ENCODE peak calls at places on chromosomes 2 and 18, in four cellular contexts. E, A, N and I are unnamed samples.

GRCh38 chr2:155368934-155369333 is 670.4 kb downstream of the KCNJ3 start:
- DNase-seq in E (no peak), A (no peak), N (no peak), I (no peak)

GRCh38 chr2:53632714-53633113 is 134.9 kb upstream of the CHAC2 start:
- DNase-seq in E (no peak), A (no peak), N (no peak), I (no peak)

GRCh38 chr2:175187378-175187777 is 5.9 kb upstream of the ATP5MC3 start:
- DNase-seq in E (no peak), A (no peak), N (no peak), I (no peak)

GRCh38 chr18:58091099-58091611 is 47.1 kb downstream of the NEDD4L start:
- DNase-seq in E (no peak), A (no peak), N (no peak), I (no peak)

GRCh38 chr2:40043191-40043590 is 264.1 kb upstream of the THUMPD2 start:
- DNase-seq in E (no peak), A (no peak), N (no peak), I (no peak)

GRCh38 chr2:239258248-239258647 is 142.6 kb downstream of the HDAC4 start:
- DNase-seq in E (no peak), A (no peak), N (no peak), I (no peak)

GRCh38 chr18:73647391-73647790 is 500.2 kb downstream of the FBXO15 start:
- DNase-seq in E (no peak), A (no peak), N (no peak), I (no peak)

GRCh38 chr2:231709981-231710750 is 1.8 kb downstream of the PTMA start:
- DNase-seq in E (peak), A (peak), N (peak), I (peak)

GRCh38 chr18:52136532-52136931 is 203.5 kb upstream of the DCC start:
- DNase-seq in E (no peak), A (no peak), N (no peak), I (no peak)

GRCh38 chr2:32430804-32431203 is 74.0 kb downstream of the BIRC6 start:
- DNase-seq in E (no peak), A (no peak), N (no peak), I (no peak)

GRCh38 chr2:144470819-144471218 is 49.1 kb downstream of the ZEB2 start:
- DNase-seq in E (no peak), A (no peak), N (no peak), I (no peak)

GRCh38 chr2:42663106-42663755 is 94.8 kb downstream of the MTA3 start:
- DNase-seq in E (peak), A (peak), N (peak), I (peak)

GRCh38 chr2:220678943-220679342 is 893.2 kb downstream of the EPHA4 start:
- DNase-seq in E (no peak), A (no peak), N (no peak), I (no peak)

GRCh38 chr18:5628512-5629255 is 84.9 kb upstream of the EPB41L3 start:
- DNase-seq in E (no peak), A (no peak), N (peak), I (peak)

GRCh38 chr2:8589721-8590120 is 92.1 kb upstream of the ID2 start:
- DNase-seq in E (no peak), A (no peak), N (no peak), I (no peak)

GRCh38 chr2:172021955-172022354 is 22.2 kb downstream of the METAP1D start:
- DNase-seq in E (no peak), A (no peak), N (no peak), I (no peak)

GRCh38 chr18:50286391-50287027 is 983 bp downstream of the CXXC1 start:
- DNase-seq in E (no peak), A (no peak), N (no peak), I (no peak)

GRCh38 chr2:233470007-233470687 is 96.4 kb downstream of the USP40 start:
- DNase-seq in E (no peak), A (peak), N (no peak), I (no peak)

GRCh38 chr18:51195602-51196115 is 1.8 kb downstream of the MEX3C start:
- DNase-seq in E (no peak), A (peak), N (peak), I (peak)

GRCh38 chr2:64525323-64525625 is 1.1 kb downstream of the AFTPH start:
- DNase-seq in E (peak), A (no peak), N (no peak), I (no peak)

GRCh38 chr2:178756843-178757242 is 50.4 kb downstream of the TTN start:
- DNase-seq in E (no peak), A (no peak), N (no peak), I (no peak)

GRCh38 chr18:11999431-11999830 is 18.1 kb downstream of the IMPA2 start:
- DNase-seq in E (no peak), A (no peak), N (no peak), I (no peak)

GRCh38 chr2:172811027-172811426 is 75.4 kb downstream of the RAPGEF4 start:
- DNase-seq in E (no peak), A (no peak), N (no peak), I (no peak)

GRCh38 chr2:211351998-211352397 is 795.6 kb downstream of the CPS1 start:
- DNase-seq in E (no peak), A (no peak), N (no peak), I (no peak)

GRCh38 chr2:180823546-180824141 is 156.8 kb upstream of the UBE2E3 start:
- DNase-seq in E (no peak), A (no peak), N (no peak), I (no peak)

GRCh38 chr2:207513577-207514257 is 16.0 kb upstream of the CREB1 start:
- DNase-seq in E (no peak), A (no peak), N (no peak), I (no peak)

GRCh38 chr2:227623225-227623624 is 5.9 kb downstream of the SCYGR4 start:
- DNase-seq in E (no peak), A (no peak), N (no peak), I (no peak)

GRCh38 chr2:62774555-62775366 is 69.2 kb downstream of the EHBP1 start:
- DNase-seq in E (no peak), A (no peak), N (peak), I (no peak)

GRCh38 chr18:24019641-24020331 is 5.2 kb downstream of the TTC39C start:
- DNase-seq in E (peak), A (no peak), N (no peak), I (no peak)

GRCh38 chr2:32485399-32485798 is 128.6 kb downstream of the BIRC6 start:
- DNase-seq in E (no peak), A (no peak), N (no peak), I (no peak)

GRCh38 chr18:77046409-77046808 is 86.2 kb downstream of the MBP start:
- DNase-seq in E (no peak), A (no peak), N (no peak), I (no peak)

GRCh38 chr18:69631281-69631680 is 230.6 kb downstream of the DOK6 start:
- DNase-seq in E (no peak), A (no peak), N (no peak), I (no peak)

GRCh38 chr2:180306346-180306745 is 299.2 kb upstream of the CWC22 start:
- DNase-seq in E (no peak), A (no peak), N (no peak), I (no peak)

GRCh38 chr18:50285631-50286321 is 1.7 kb downstream of the CXXC1 start:
- DNase-seq in E (no peak), A (no peak), N (no peak), I (no peak)

GRCh38 chr2:147659051-147659450 is 185.8 kb upstream of the ACVR2A start:
- DNase-seq in E (no peak), A (no peak), N (no peak), I (no peak)

GRCh38 chr2:240392084-240392947 is 43.1 kb upstream of the GPC1 start:
- DNase-seq in E (no peak), A (peak), N (no peak), I (peak)

GRCh38 chr2:42860518-42861094 is 68.2 kb upstream of the HAAO start:
- DNase-seq in E (no peak), A (no peak), N (no peak), I (no peak)

GRCh38 chr2:95323347-95324155 is 26.4 kb downstream of the KCNIP3 start:
- DNase-seq in E (no peak), A (no peak), N (peak), I (no peak)

GRCh38 chr2:208072250-208072892 is 47.0 kb upstream of the PLEKHM3 start:
- DNase-seq in E (peak), A (peak), N (peak), I (peak)